ENCODE peak calls at places on chromosomes 4 and X, in eight cellular contexts. C is A549, A is fibroblast of mammary gland, F is mucosa of descending colon, P is foreskin fibroblast, N is WERI-Rb-1, M is thoracic aorta, B is breast epithelium. K is an unnamed sample.

GRCh38 chrX:86149089-86149488 is 838 bp downstream of the DACH2 start:
- DNase-seq in F (no peak), A (no peak), M (no peak), C (no peak), P (no peak), B (no peak), N (no peak), K (no peak)

GRCh38 chr4:186587416-186588018 is 32.1 kb upstream of the MTNR1A start:
- DNase-seq in B (no peak), A (peak), C (peak), F (peak), N (peak), P (peak), M (peak), K (peak)

GRCh38 chr4:54054501-54054900 is 9.9 kb downstream of the CHIC2 start:
- DNase-seq in A (no peak), C (no peak), F (no peak), P (no peak), B (no peak), M (no peak), N (no peak), K (no peak)

GRCh38 chrX:134525086-134525792 is 65.3 kb downstream of the HPRT1 start:
- DNase-seq in C (no peak), A (no peak), B (no peak), N (no peak), F (no peak), M (no peak), P (peak), K (peak)

GRCh38 chr4:68575081-68575480 is 1.0 kb downstream of the UGT2B17 start:
- DNase-seq in N (no peak), F (no peak), A (no peak), C (no peak), M (no peak), B (no peak), P (no peak), K (no peak)

GRCh38 chr4:110164856-110165255 is 33.6 kb downstream of the ELOVL6 start:
- DNase-seq in P (no peak), F (no peak), M (no peak), N (no peak), C (no peak), A (no peak), B (no peak), K (no peak)

GRCh38 chrX:38839269-38839668 is 38.0 kb downstream of the MID1IP1 start:
- DNase-seq in B (no peak), C (no peak), F (no peak), P (no peak), M (no peak), A (no peak), N (no peak), K (no peak)

GRCh38 chr4:92231511-92231910 is 72.3 kb upstream of the GRID2 start:
- DNase-seq in N (no peak), A (no peak), M (no peak), F (no peak), P (no peak), C (no peak), B (no peak), K (peak)

GRCh38 chr4:54228064-54228527 is 997 bp upstream of the PDGFRA start:
- DNase-seq in A (peak), C (peak), N (no peak), F (peak), M (no peak), P (peak), B (peak), K (peak)

GRCh38 chr4:38313999-38314561 is 349.9 kb upstream of the KLF3 start:
- DNase-seq in N (no peak), P (peak), A (peak), B (no peak), M (no peak), F (peak), C (peak), K (peak)

GRCh38 chr4:78775278-78776030 is 696 bp upstream of the BMP2K start:
- DNase-seq in N (peak), M (peak), F (peak), C (peak), P (peak), A (peak), B (peak), K (peak)

GRCh38 chrX:119272882-119273806 is 37.1 kb downstream of the PGRMC1 start:
- DNase-seq in M (no peak), A (peak), F (peak), B (no peak), C (no peak), P (peak), N (no peak), K (peak)

GRCh38 chr4:168486961-168487820 is 6.9 kb upstream of the DDX60L start:
- DNase-seq in P (peak), N (no peak), A (peak), B (no peak), M (no peak), F (no peak), C (peak), K (peak)

DNA sequence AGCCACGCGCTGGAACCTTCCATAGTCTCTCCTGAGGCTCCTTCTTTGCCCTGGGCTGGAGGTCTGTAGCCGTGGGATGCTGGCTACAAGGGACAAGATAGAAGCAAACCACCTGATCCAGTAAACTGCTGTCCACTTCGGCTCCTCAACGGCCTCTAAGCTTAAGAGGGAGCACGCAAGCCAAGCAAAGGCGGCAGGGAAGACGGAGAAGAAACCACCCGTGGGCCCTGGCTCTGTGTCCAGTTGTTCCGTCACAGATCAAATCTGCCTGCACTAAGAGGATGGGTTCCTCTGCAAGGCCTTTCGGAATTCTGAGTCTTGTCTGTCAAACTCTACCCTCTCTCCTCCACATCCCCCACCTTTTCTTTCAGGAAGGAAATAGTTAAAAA is 401 bp upstream of the EDNRA start:
- DNase-seq in M (no peak), C (no peak), F (no peak), P (no peak), N (no peak), A (no peak), B (no peak), K (no peak)
- H3K4me3 ChIP-seq in M (peak), C (peak), F (no peak), P (peak), N (peak), A (peak), B (peak), K (peak)

DNA sequence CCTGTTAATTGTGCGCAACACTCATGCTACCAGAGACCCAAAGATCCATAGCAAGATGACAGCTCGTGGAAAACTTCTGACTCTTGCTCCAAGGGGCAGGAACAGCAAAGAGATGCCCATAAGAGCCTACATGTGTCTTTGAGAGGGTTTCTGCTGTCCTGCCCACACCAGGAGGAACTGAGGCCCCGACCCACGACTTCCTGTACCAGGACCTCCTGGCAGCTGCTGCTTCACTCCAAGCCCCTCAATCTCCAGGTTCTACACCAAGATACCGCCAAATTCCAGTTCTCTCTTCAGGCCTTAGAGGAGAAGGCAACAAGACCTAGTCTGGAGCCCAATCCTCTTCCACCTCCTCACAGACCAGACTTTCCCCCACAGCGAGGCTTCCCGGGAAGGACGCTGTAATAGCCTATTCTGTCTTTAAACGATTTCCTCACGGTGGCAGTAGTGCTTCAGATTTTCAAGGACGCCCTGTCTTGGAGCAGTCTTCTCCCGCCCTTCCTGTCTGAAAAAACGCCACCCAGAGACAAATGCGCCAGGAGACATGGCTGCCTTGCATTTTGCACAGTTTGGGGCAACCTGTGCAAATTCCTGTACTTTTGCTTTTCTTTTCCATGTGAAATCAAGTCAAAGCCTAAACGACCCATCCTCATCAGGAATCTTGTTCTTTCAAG is 230.2 kb upstream of the STK26 start:
- DNase-seq in B (no peak), C (peak), A (peak), F (no peak), M (no peak), N (peak), P (peak), K (peak)
- TF ChIP-seq CTCF in B (peak), C (peak), A (peak), F (no peak), M (no peak), N (peak), P (no peak), K (no peak)

GRCh38 chr4:87527446-87528240 is 1.5 kb downstream of the SPARCL1 start:
- DNase-seq in M (no peak), F (no peak), C (no peak), N (no peak), B (no peak), A (peak), P (no peak), K (no peak)

GRCh38 chr4:87529187-87529586 is at the start of gene SPARCL1:
- DNase-seq in M (no peak), C (no peak), N (no peak), P (peak), F (no peak), A (peak), B (no peak), K (no peak)

GRCh38 chr4:87532907-87533306 is 3.7 kb upstream of the SPARCL1 start:
- DNase-seq in C (no peak), N (no peak), M (no peak), F (no peak), P (no peak), A (no peak), B (no peak), K (no peak)

GRCh38 chr4:87532109-87532508 is 2.9 kb upstream of the SPARCL1 start:
- DNase-seq in B (no peak), M (no peak), N (no peak), P (no peak), A (no peak), F (no peak), C (no peak), K (no peak)

GRCh38 chr4:87530868-87531267 is 1.7 kb upstream of the SPARCL1 start:
- DNase-seq in C (no peak), N (no peak), M (peak), P (peak), B (no peak), F (no peak), A (peak), K (peak)
- H3K4me3 ChIP-seq in C (no peak), N (no peak), M (peak), P (no peak), B (no peak), F (no peak), A (no peak), K (no peak)

GRCh38 chr4:178602833-178603232 is 1160.6 kb upstream of the AGA start:
- DNase-seq in F (no peak), A (no peak), C (no peak), P (peak), N (no peak), B (no peak), M (no peak), K (no peak)

GRCh38 chr4:178598672-178599071 is 1156.4 kb upstream of the AGA start:
- DNase-seq in P (no peak), C (no peak), F (no peak), A (no peak), B (no peak), M (no peak), N (no peak), K (no peak)

DNA sequence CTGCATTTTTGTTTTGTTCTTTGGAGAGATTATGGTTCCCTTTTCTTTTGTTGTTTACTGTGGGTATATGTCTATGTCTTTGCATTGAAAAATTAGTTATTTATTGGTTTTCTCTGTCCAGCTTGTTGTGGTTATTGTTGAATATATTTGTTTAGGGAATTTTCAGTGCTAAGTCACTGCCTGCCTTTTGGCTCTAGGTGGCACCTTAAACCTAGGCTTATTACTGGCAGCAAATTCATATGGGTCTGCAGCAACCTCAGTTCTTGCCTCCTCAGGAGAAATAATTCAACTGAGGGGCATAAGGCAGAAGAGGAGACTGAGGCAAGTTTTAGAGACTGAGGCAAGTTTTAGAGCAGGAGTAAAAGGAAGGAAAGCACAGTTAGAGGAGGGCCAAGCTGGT is 1157.3 kb upstream of the AGA start:
- DNase-seq in B (no peak), P (no peak), A (no peak), C (peak), F (no peak), N (no peak), M (no peak), K (no peak)
- TF ChIP-seq CTCF in B (no peak), P (no peak), A (no peak), C (peak), F (no peak), N (peak), M (no peak), K (peak)

K was measured in astrocyte of the spinal cord.